ENCODE peak calls at places on chromosomes 11 and 22, in four cellular contexts. Z, P, Q and R are unnamed samples.

GRCh38 chr11:10181811-10182210 is 112.2 kb downstream of the SBF2 start:
- DNase-seq in Z (no peak), P (no peak), Q (peak), R (no peak)

GRCh38 chr22:17491090-17491489 is 72.2 kb upstream of the SLC25A18 start:
- DNase-seq in Q (no peak), P (no peak), Z (no peak), R (no peak)

GRCh38 chr22:23037429-23038333 is 32.6 kb upstream of the GNAZ start:
- DNase-seq in Z (no peak), P (no peak), Q (no peak), R (no peak)

GRCh38 chr11:944711-945470 is 19.2 kb downstream of the AP2A2 start:
- DNase-seq in P (no peak), Q (no peak), Z (no peak), R (no peak)

GRCh38 chr11:15493921-15494630 is 379.4 kb downstream of the INSC start:
- DNase-seq in Z (no peak), Q (no peak), P (no peak), R (no peak)

GRCh38 chr11:111765320-111765983 is 737 bp downstream of the PPP2R1B start:
- DNase-seq in Q (no peak), Z (peak), P (no peak), R (no peak)

GRCh38 chr11:9228086-9228485 is 37.1 kb downstream of the DENND5A start:
- DNase-seq in Z (no peak), Q (no peak), P (no peak), R (no peak)

GRCh38 chr11:43825217-43825816 is 55.3 kb upstream of the ALKBH3 start:
- DNase-seq in Q (no peak), P (no peak), Z (peak), R (no peak)

GRCh38 chr11:93611836-93612677 is 49.4 kb upstream of the CEP295 start:
- DNase-seq in Q (no peak), Z (no peak), P (no peak), R (no peak)

GRCh38 chr11:116118138-116118470 is 613.9 kb upstream of the CADM1 start:
- DNase-seq in Q (no peak), Z (no peak), P (no peak), R (no peak)

GRCh38 chr11:116688202-116688540 is 84.6 kb downstream of the BUD13 start:
- DNase-seq in P (no peak), Z (no peak), Q (no peak), R (no peak)

GRCh38 chr11:66639066-66639813 is 737 bp downstream of the RBM4 start:
- DNase-seq in Q (peak), Z (peak), P (no peak), R (peak)

GRCh38 chr11:66637557-66638176 is 836 bp upstream of the RBM4 start:
- DNase-seq in Q (no peak), Z (no peak), P (no peak), R (peak)

GRCh38 chr11:66636411-66636810 is 2.1 kb upstream of the RBM4 start:
- DNase-seq in Z (no peak), P (no peak), Q (no peak), R (no peak)

GRCh38 chr11:66641834-66642233 is 3.3 kb downstream of the RBM4 start:
- DNase-seq in Z (no peak), P (no peak), Q (no peak), R (no peak)

GRCh38 chr11:66638177-66639065 is at the start of gene RBM4:
- DNase-seq in P (peak), Z (peak), Q (peak), R (peak)
- TF ChIP-seq CTCF in P (no peak), Z (no peak), Q (peak), R (no peak)

DNA sequence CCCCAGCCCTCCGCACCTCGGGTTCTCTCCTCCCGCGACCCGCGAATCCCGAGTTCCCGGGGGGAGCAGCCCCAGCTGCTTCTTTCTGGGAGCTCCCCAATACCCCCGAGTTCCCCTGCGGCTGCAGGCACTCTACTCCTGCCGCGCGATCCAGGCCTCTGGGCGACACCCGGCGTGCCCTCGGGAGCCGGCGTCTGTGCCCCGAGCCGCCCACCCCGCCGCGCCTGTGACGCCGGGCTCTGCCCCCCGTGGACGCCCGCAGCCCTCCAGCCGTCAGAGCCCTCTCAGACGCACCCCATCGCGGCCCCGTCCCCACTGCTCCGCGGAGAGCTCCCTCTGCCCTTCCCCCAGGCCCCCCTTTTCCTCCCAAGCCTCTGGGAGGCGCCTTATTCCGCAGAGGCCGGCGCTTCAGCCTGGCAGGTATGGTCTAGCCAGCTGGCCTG is 422 bp downstream of the GLB1L2 start:
- DNase-seq in P (no peak), Q (no peak), Z (no peak), R (peak)
- TF ChIP-seq CTCF in P (no peak), Q (no peak), Z (no peak), R (no peak)

GRCh38 chr11:71372693-71373657 is 75.2 kb downstream of the DHCR7 start:
- DNase-seq in Q (peak), Z (no peak), P (no peak), R (no peak)
- TF ChIP-seq CTCF in Q (peak), Z (no peak), P (no peak), R (no peak)

GRCh38 chr11:19698493-19699292 is 13.9 kb upstream of the NAV2 start:
- DNase-seq in P (no peak), Z (peak), Q (peak), R (peak)
- TF ChIP-seq CTCF in P (no peak), Z (no peak), Q (no peak), R (no peak)

GRCh38 chr11:73359341-73359740 is 16.9 kb upstream of the RELT start:
- DNase-seq in P (no peak), Z (no peak), Q (peak), R (no peak)

GRCh38 chr11:73360743-73361369 is 15.3 kb upstream of the RELT start:
- DNase-seq in Z (no peak), Q (no peak), P (no peak), R (no peak)

GRCh38 chr11:73361953-73362776 is 14.0 kb upstream of the RELT start:
- DNase-seq in Z (no peak), Q (no peak), P (no peak), R (no peak)

GRCh38 chr11:73358071-73358470 is 18.1 kb upstream of the RELT start:
- DNase-seq in Z (no peak), Q (no peak), P (no peak), R (no peak)

GRCh38 chr11:73359930-73360742 is 16.1 kb upstream of the RELT start:
- DNase-seq in Q (no peak), P (no peak), Z (no peak), R (no peak)
- TF ChIP-seq CTCF in Q (peak), P (no peak), Z (no peak), R (no peak)